ENCODE peak calls at places on chromosomes 12 and 14, in nine cellular contexts. J is endodermal cell; O is SK-N-SH; F is gastrocnemius medialis; E is RWPE1; L is lower lobe of right lung; D is CD4-positive, alpha-beta memory T cell; N is endothelial cell of umbilical vein; A is neuronal stem cell. X is an unnamed sample.

GRCh38 chr12:90816353-90817089 is 138.5 kb downstream of the CCER1 start:
- DNase-seq in J (no peak), O (no peak), F (no peak), E (peak; percentile 38), L (no peak), D (no peak), N (peak; percentile 91), A (no peak), X (no peak)

GRCh38 chr14:61471297-61471980 is 150.1 kb downstream of the PRKCH start:
- DNase-seq in J (no peak), O (peak; percentile 42), F (no peak), E (no peak), L (no peak), D (no peak), N (no peak), A (no peak), X (no peak)

GRCh38 chr12:80805106-80805505 is 88.4 kb downstream of the MYF5 start:
- DNase-seq in J (no peak), O (no peak), F (no peak), E (no peak), L (no peak), D (no peak), N (no peak), A (no peak), X (no peak)

GRCh38 chr14:29897181-29897580 is 30.5 kb downstream of the PRKD1 start:
- DNase-seq in J (no peak), O (no peak), F (no peak), E (no peak), L (no peak), D (no peak), N (no peak), A (no peak), X (no peak)

GRCh38 chr12:130342442-130342841 is 4.8 kb downstream of the PIWIL1 start:
- DNase-seq in J (no peak), O (no peak), F (no peak), E (no peak), L (no peak), D (no peak), N (no peak), A (no peak), X (no peak)

GRCh38 chr12:1660304-1661187 is 30.3 kb upstream of the ADIPOR2 start:
- DNase-seq in J (peak; percentile 54), O (no peak), F (peak; percentile 67), E (peak; percentile 81), L (peak; percentile 91), D (peak; percentile 57), N (peak; percentile 33), A (no peak), X (no peak)

GRCh38 chr12:67647547-67648305 is 819 bp upstream of the DYRK2 start:
- DNase-seq in J (peak; percentile 94), O (peak; percentile 80), F (peak; percentile 92), E (peak; percentile 84), L (peak; percentile 83), D (peak; percentile 58), N (peak; percentile 70), A (peak; percentile 79), X (no peak)

GRCh38 chr14:32932921-32933622 is 5.6 kb upstream of the NPAS3 start:
- DNase-seq in J (peak; percentile 90), O (peak; percentile 59), F (no peak), E (no peak), L (no peak), D (no peak), N (no peak), A (peak; percentile 45), X (no peak)

GRCh38 chr12:68844318-68844745 is 36.4 kb downstream of the MDM2 start:
- DNase-seq in J (no peak), O (no peak), F (no peak), E (no peak), L (no peak), D (no peak), N (no peak), A (no peak), X (no peak)

GRCh38 chr12:120199595-120200306 is 1.2 kb downstream of the RPLP0 start:
- DNase-seq in J (no peak), O (no peak), F (peak; percentile 89), E (peak; percentile 35), L (no peak), D (no peak), N (peak; percentile 68), A (no peak), X (no peak)

GRCh38 chr12:132154341-132154761 is 10.1 kb downstream of the NOC4L start:
- DNase-seq in J (peak; percentile 76), O (no peak), F (no peak), E (no peak), L (peak; percentile 36), D (no peak), N (no peak), A (no peak), X (no peak)

GRCh38 chr14:51167587-51168219 is 72.3 kb upstream of the TMX1 start:
- DNase-seq in J (no peak), O (no peak), F (no peak), E (no peak), L (no peak), D (no peak), N (no peak), A (no peak), X (no peak)

GRCh38 chr14:104731925-104732294 is 7.9 kb downstream of the ADSS1 start:
- DNase-seq in J (no peak), O (no peak), F (no peak), E (no peak), L (no peak), D (no peak), N (no peak), A (no peak), X (no peak)

GRCh38 chr14:84969501-84969900 is 560.4 kb upstream of the FLRT2 start:
- DNase-seq in J (no peak), O (no peak), F (no peak), E (peak; percentile 3), L (no peak), D (no peak), N (no peak), A (no peak), X (no peak)

GRCh38 chr14:31263485-31264133 is 56.0 kb upstream of the HECTD1 start:
- DNase-seq in J (peak; percentile 61), O (no peak), F (peak; percentile 26), E (peak; percentile 92), L (no peak), D (no peak), N (peak; percentile 95), A (no peak), X (no peak)

GRCh38 chr14:46344327-46344937 is 307.1 kb downstream of the RPL10L start:
- DNase-seq in J (peak; percentile 62), O (peak; percentile 0), F (no peak), E (peak; percentile 9), L (no peak), D (no peak), N (peak; percentile 60), A (peak; percentile 21), X (no peak)

GRCh38 chr12:57940052-57940914 is 1.1 kb upstream of the ATP23 start:
- DNase-seq in J (no peak), O (no peak), F (no peak), E (no peak), L (no peak), D (no peak), N (no peak), A (no peak), X (no peak)
- H3K27ac ChIP-seq in J (no peak overlapping the region), O (peak overlapping the region; percentile 70), F (peak overlapping the region; percentile 97), E (peak overlapping the region; percentile 86), L (peak overlapping the region; percentile 92), D (peak overlapping the region; percentile 90), N (no peak overlapping the region), A (no peak overlapping the region), X (no peak overlapping the region)

GRCh38 chr14:54674342-54674741 is 107.4 kb downstream of the SAMD4A start:
- DNase-seq in J (no peak), O (no peak), F (no peak), E (no peak), L (no peak), D (no peak), N (no peak), A (no peak), X (no peak)
- H3K27ac ChIP-seq in J (no peak overlapping the region), O (no peak overlapping the region), F (peak overlapping the region; percentile 90), E (no peak overlapping the region), L (no peak overlapping the region), D (no peak overlapping the region), N (no peak overlapping the region), A (no peak overlapping the region), X (no peak overlapping the region)

DNA sequence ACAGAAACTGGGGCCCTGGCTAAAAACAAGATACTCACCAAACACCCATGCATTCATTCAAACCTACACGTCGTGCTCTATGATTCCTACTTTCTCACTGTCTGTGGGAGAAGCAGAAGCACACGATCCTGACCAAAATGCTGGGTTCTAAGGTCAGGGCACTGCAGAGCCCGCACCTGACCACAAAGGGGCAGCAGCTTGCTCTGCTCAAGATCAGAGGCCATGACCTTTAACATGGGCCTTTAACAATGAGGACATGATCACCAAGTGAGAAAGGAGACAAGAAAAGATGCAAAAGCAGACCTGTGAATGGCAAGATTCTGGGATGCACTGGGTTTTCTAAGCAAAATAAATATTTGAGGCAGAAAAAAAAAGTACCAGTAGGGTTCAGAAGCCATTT is 40.1 kb upstream of the VPS33A start:
- DNase-seq in J (peak; percentile 83), O (no peak), F (no peak), E (no peak), L (no peak), D (no peak), N (no peak), A (no peak), X (peak; percentile 18)
- H3K27ac ChIP-seq in J (no peak overlapping the region), O (no peak overlapping the region), F (no peak overlapping the region), E (no peak overlapping the region), L (no peak overlapping the region), D (no peak overlapping the region), N (no peak overlapping the region), A (no peak overlapping the region), X (no peak overlapping the region)

GRCh38 chr12:75390899-75391538 is at the start of gene GLIPR1L2:
- DNase-seq in J (peak; percentile 100), O (peak; percentile 87), F (peak; percentile 95), E (peak; percentile 95), L (peak; percentile 96), D (peak; percentile 84), N (peak; percentile 98), A (peak; percentile 94), X (peak; percentile 95)

GRCh38 chr12:75389061-75389460 is 1.8 kb upstream of the GLIPR1L2 start:
- DNase-seq in J (no peak), O (peak; percentile 21), F (no peak), E (peak; percentile 13), L (no peak), D (no peak), N (peak; percentile 29), A (no peak), X (no peak)

GRCh38 chr12:75389706-75390105 is 1.2 kb upstream of the GLIPR1L2 start:
- DNase-seq in J (no peak), O (no peak), F (no peak), E (no peak), L (no peak), D (no peak), N (peak; percentile 9), A (no peak), X (no peak)

DNA sequence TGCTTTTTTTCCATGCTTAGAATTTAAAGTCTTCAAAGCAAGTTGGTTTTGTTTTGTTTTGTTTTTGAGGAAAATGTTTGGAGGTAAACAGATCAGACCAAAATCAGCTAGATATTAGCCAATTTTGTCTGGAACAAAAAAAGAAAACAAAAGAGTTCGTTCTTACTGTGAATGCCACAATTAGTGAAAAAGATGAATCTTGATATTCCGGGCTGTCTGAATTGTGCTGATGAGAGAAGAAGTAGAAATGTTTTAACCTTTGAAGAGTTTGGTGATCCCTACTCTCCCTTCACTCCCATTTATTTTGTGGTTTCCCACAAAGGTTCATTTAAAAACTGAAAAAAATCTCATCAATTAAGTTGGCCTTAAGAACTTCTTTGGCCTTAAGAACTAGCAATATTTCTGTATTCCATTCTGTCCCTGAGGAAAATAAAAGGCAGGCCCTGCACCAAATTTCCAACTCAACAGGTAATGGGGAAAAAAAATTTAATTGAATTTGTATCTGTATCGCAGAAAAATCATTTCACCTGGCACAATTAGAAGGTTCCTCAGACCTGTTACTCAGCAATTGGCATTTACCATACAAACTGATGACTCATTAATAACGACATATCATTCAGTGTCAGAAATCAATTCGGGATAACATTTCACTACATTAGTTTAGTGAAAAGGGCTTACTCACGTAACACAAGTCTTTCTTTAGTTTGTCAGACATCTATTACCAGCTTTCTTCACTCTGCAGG is 562 bp upstream of the GLIPR1L2 start:
- DNase-seq in J (no peak), O (no peak), F (no peak), E (no peak), L (no peak), D (no peak), N (no peak), A (no peak), X (peak; percentile 5)
- H3K27ac ChIP-seq in J (no peak overlapping the region), O (peak overlapping the region; percentile 87), F (peak overlapping the region; percentile 93), E (peak overlapping the region; percentile 85), L (peak overlapping the region; percentile 91), D (peak overlapping the region; percentile 74), N (peak overlapping the region; percentile 5), A (no peak overlapping the region), X (no peak overlapping the region)

X was measured in iPS DF 6.9.